ENCODE peak calls at places on chromosomes 5 and 9, in seven cellular contexts. T is HCT116, G is pancreas, K is OCI-LY7, I is tibial nerve, C is SK-N-SH, P is A549. B is an unnamed sample.
A peak's percentile ranks its signal among the peaks of the same experiment; 100 is the strongest.

GRCh38 chr9:1939926-1940368 is 75.2 kb upstream of the SMARCA2 start:
- DNase-seq in T (peak; percentile 8), G (peak; percentile 23), K (peak; percentile 48), I (no peak), C (peak; percentile 54), P (peak; percentile 17), B (peak; percentile 30)

GRCh38 chr5:83567741-83568530 is 96.4 kb downstream of the VCAN start:
- DNase-seq in T (no peak), G (no peak), K (no peak), I (peak; percentile 16), C (no peak), P (no peak), B (no peak)

GRCh38 chr5:134177197-134178171 is 734 bp upstream of the SKP1 start:
- DNase-seq in T (peak; percentile 60), G (peak; percentile 22), K (peak; percentile 85), I (peak; percentile 67), C (peak; percentile 23), P (peak; percentile 48), B (peak; percentile 78)

GRCh38 chr9:95379630-95380029 is 62.1 kb upstream of the FANCC start:
- DNase-seq in T (no peak), G (no peak), K (peak; percentile 45), I (no peak), C (no peak), P (no peak), B (no peak)

GRCh38 chr5:133618141-133618540 is 5.8 kb upstream of the FSTL4 start:
- DNase-seq in T (no peak), G (no peak), K (peak; percentile 10), I (no peak), C (no peak), P (no peak), B (no peak)

GRCh38 chr5:158751961-158752655 is 347.6 kb downstream of the EBF1 start:
- DNase-seq in T (no peak), G (no peak), K (peak; percentile 91), I (no peak), C (no peak), P (no peak), B (no peak)

GRCh38 chr9:98121096-98121495 is 2.1 kb upstream of the TRIM14 start:
- DNase-seq in T (no peak), G (no peak), K (peak; percentile 19), I (no peak), C (no peak), P (no peak), B (no peak)

GRCh38 chr5:98769256-98770157 is 4.0 kb upstream of the RGMB start:
- DNase-seq in T (no peak), G (peak; percentile 48), K (no peak), I (peak; percentile 27), C (peak; percentile 61), P (peak; percentile 42), B (peak; percentile 55)

GRCh38 chr9:23492126-23493002 is 333.7 kb downstream of the ELAVL2 start:
- DNase-seq in T (no peak), G (no peak), K (peak; percentile 37), I (no peak), C (peak; percentile 46), P (peak; percentile 13), B (no peak)

GRCh38 chr9:117771162-117771561 is 67.0 kb downstream of the TLR4 start:
- DNase-seq in T (no peak), G (no peak), K (no peak), I (no peak), C (no peak), P (no peak), B (no peak)

GRCh38 chr9:34197756-34198711 is 19.2 kb downstream of the UBAP1 start:
- DNase-seq in T (no peak), G (no peak), K (no peak), I (no peak), C (no peak), P (no peak), B (no peak)

GRCh38 chr5:153863941-153864340 is 174.8 kb downstream of the FAM114A2 start:
- DNase-seq in T (no peak), G (no peak), K (no peak), I (no peak), C (no peak), P (no peak), B (no peak)

GRCh38 chr5:157068339-157068738 is 9.4 kb upstream of the HAVCR1 start:
- DNase-seq in T (no peak), G (no peak), K (no peak), I (no peak), C (no peak), P (no peak), B (no peak)

GRCh38 chr9:108756746-108757490 is 98.9 kb downstream of the ACTL7B start:
- DNase-seq in T (peak; percentile 33), G (no peak), K (no peak), I (no peak), C (no peak), P (peak; percentile 22), B (no peak)
- TF ChIP-seq CTCF in T (peak; percentile 67), G (no peak), K (peak; percentile 35), I (no peak), C (no peak), P (peak; percentile 33), B (no peak)

GRCh38 chr9:128102861-128103588 is 24.5 kb downstream of the PTGES2 start:
- DNase-seq in T (no peak), G (peak; percentile 69), K (no peak), I (no peak), C (no peak), P (no peak), B (peak; percentile 65)
- H3K27ac ChIP-seq in T (no peak overlapping the region), G (peak overlapping the region; percentile 88), K (peak overlapping the region; percentile 8), I (peak overlapping the region; percentile 34), C (no peak overlapping the region), P (no peak overlapping the region), B (peak overlapping the region; percentile 9)

GRCh38 chr5:169288066-169288753 is 12.7 kb downstream of the SLIT3 start:
- DNase-seq in T (no peak), G (no peak), K (no peak), I (no peak), C (no peak), P (no peak), B (no peak)
- H3K4me1 ChIP-seq in T (no peaks in the 10 kb centered on the region), G (no peaks in the 10 kb centered on the region), K (no peaks in the 10 kb centered on the region), I (no peaks in the 10 kb centered on the region), C (peaks cover 34% of the 10 kb centered on the region), P (peaks cover 11% of the 10 kb centered on the region), B (no peaks in the 10 kb centered on the region)

GRCh38 chr5:65213921-65214525 is 267.7 kb downstream of the ADAMTS6 start:
- DNase-seq in T (peak; percentile 26), G (no peak), K (peak; percentile 17), I (peak; percentile 7), C (peak; percentile 46), P (peak; percentile 36), B (no peak)
- TF ChIP-seq CTCF in T (peak; percentile 72), G (peak; percentile 17), K (peak; percentile 68), I (no peak), C (peak; percentile 57), P (peak; percentile 40), B (peak; percentile 38)

GRCh38 chr5:141810702-141811101 is 67.5 kb downstream of the PCDH1 start:
- DNase-seq in T (no peak), G (no peak), K (no peak), I (no peak), C (no peak), P (no peak), B (no peak)
- H3K27ac ChIP-seq in T (no peak overlapping the region), G (no peak overlapping the region), K (no peak overlapping the region), I (no peak overlapping the region), C (no peak overlapping the region), P (no peak overlapping the region), B (no peak overlapping the region)

GRCh38 chr5:180818275-180818674 is 15.7 kb upstream of the MGAT1 start:
- DNase-seq in T (no peak), G (no peak), K (no peak), I (no peak), C (no peak), P (no peak), B (no peak)
- H3K4me1 ChIP-seq in T (no peaks in the 10 kb centered on the region), G (peaks cover 38% of the 10 kb centered on the region), K (peaks cover 95% of the 10 kb centered on the region), I (peaks cover 49% of the 10 kb centered on the region), C (no peaks in the 10 kb centered on the region), P (no peaks in the 10 kb centered on the region), B (peaks cover 50% of the 10 kb centered on the region)

DNA sequence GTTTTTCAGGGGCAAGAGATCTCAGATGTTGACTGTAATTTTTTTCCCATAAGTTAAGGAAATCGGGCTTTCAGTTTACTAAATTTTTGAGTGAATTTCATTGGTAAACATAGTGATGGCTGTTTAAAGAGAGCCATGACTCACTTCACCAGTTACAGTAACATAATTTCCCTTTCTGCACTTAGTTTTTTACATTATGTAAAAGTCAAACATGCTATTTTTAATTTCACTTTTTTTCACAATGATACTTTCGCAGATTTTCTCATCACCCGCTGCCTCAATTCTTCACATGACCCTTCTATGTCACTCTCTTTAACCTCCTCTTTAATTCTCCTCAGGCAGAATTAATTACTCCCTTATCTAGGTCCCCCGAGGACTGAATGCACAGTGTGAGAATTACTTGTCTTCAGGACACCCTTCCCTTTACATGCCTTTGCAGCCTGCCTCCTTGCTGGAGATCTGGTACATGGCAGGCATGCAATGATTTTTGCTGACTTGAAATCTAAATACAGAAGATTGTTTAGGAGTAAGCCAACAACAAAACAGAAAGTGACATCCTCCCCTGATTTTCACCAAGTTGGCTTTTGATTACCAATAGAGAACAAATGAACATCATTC is 217.5 kb upstream of the S1PR3 start:
- DNase-seq in T (no peak), G (no peak), K (no peak), I (no peak), C (no peak), P (no peak), B (no peak)
- TF ChIP-seq CTCF in T (no peak), G (no peak), K (no peak), I (no peak), C (peak; percentile 13), P (no peak), B (no peak)